ENCODE peak calls at places on chromosomes 7 and 10, in four cellular contexts. One of them, this sample, is unnamed.

GRCh38 chr7:142797799-142798377 is 27.1 kb downstream of the PRSS2 start:
- DNase-seq in caudate nucleus: no peak
- DNase-seq in NCI-H2029: no peak
- DNase-seq in sciatic nerve: no peak
- DNase-seq in this sample: no peak

GRCh38 chr10:116737582-116738358 is 4.6 kb downstream of the HSPA12A start:
- DNase-seq in NCI-H2029: no peak
- DNase-seq in sciatic nerve: no peak
- DNase-seq in caudate nucleus: no peak
- DNase-seq in this sample: no peak

GRCh38 chr10:71447676-71448075 is 51.0 kb downstream of the CDH23 start:
- DNase-seq in NCI-H2029: no peak
- DNase-seq in caudate nucleus: no peak
- DNase-seq in sciatic nerve: no peak
- DNase-seq in this sample: no peak

GRCh38 chr7:33868151-33868550 is 37.2 kb upstream of the BMPER start:
- DNase-seq in NCI-H2029: no peak
- DNase-seq in caudate nucleus: no peak
- DNase-seq in sciatic nerve: no peak
- DNase-seq in this sample: no peak

GRCh38 chr10:69569144-69569934 is 3.9 kb downstream of the NEUROG3 start:
- DNase-seq in NCI-H2029: no peak
- DNase-seq in sciatic nerve: no peak
- DNase-seq in caudate nucleus: no peak
- DNase-seq in this sample: no peak

GRCh38 chr10:1643161-1643910 is 94.0 kb downstream of the ADARB2 start:
- DNase-seq in NCI-H2029: no peak
- DNase-seq in sciatic nerve: no peak
- DNase-seq in caudate nucleus: no peak
- DNase-seq in this sample: no peak

GRCh38 chr10:96222441-96222840 is 48.9 kb downstream of the BLNK start:
- DNase-seq in NCI-H2029: no peak
- DNase-seq in sciatic nerve: no peak
- DNase-seq in caudate nucleus: no peak
- DNase-seq in this sample: no peak

GRCh38 chr10:4384254-4384653 is 441.8 kb upstream of the AKR1E2 start:
- DNase-seq in NCI-H2029: no peak
- DNase-seq in sciatic nerve: no peak
- DNase-seq in caudate nucleus: no peak
- DNase-seq in this sample: no peak

GRCh38 chr10:80165173-80165572 is 32.6 kb downstream of the PLAC9 start:
- DNase-seq in caudate nucleus: no peak
- DNase-seq in sciatic nerve: no peak
- DNase-seq in NCI-H2029: no peak
- DNase-seq in this sample: no peak

GRCh38 chr7:37901236-37901827 is 15.3 kb downstream of the SFRP4 start:
- DNase-seq in caudate nucleus: no peak
- DNase-seq in sciatic nerve: no peak
- DNase-seq in NCI-H2029: no peak
- DNase-seq in this sample: no peak

This sample was measured in NCI-H510A.